ENCODE peak calls at places on chromosomes 13 and 19, in five cellular contexts. One of them, this sample, is unnamed.

GRCh38 chr13:75341025-75341424 is 140.9 kb downstream of the TBC1D4 start:
- DNase-seq in mesothelial cell of epicardium: no peak
- DNase-seq in body of pancreas: no peak
- DNase-seq in BE2C: no peak
- DNase-seq in heart right ventricle: no peak
- DNase-seq in this sample: no peak

GRCh38 chr13:95355491-95355890 is 54.2 kb upstream of the ABCC4 start:
- DNase-seq in body of pancreas: no peak
- DNase-seq in mesothelial cell of epicardium: no peak
- DNase-seq in BE2C: no peak
- DNase-seq in heart right ventricle: no peak
- DNase-seq in this sample: no peak

GRCh38 chr19:19459099-19459498 is 53.6 kb downstream of the GATAD2A start:
- DNase-seq in heart right ventricle: no peak
- DNase-seq in mesothelial cell of epicardium: no peak
- DNase-seq in body of pancreas: no peak
- DNase-seq in BE2C: no peak
- DNase-seq in this sample: no peak

GRCh38 chr13:21039097-21039800 is 22.1 kb downstream of the LATS2 start:
- DNase-seq in BE2C: no peak
- DNase-seq in body of pancreas: no peak
- DNase-seq in heart right ventricle: no peak
- DNase-seq in mesothelial cell of epicardium: no peak
- DNase-seq in this sample: no peak

GRCh38 chr19:1289395-1290244 is 3.9 kb downstream of the EFNA2 start:
- DNase-seq in body of pancreas: no peak
- DNase-seq in heart right ventricle: no peak
- DNase-seq in BE2C: no peak
- DNase-seq in mesothelial cell of epicardium: no peak
- DNase-seq in this sample: peak

GRCh38 chr13:35630551-35631275 is 154.2 kb upstream of the MAB21L1 start:
- DNase-seq in body of pancreas: peak
- DNase-seq in mesothelial cell of epicardium: no peak
- DNase-seq in heart right ventricle: no peak
- DNase-seq in BE2C: peak
- DNase-seq in this sample: peak

GRCh38 chr13:24456396-24456795 is 56.2 kb downstream of the PARP4 start:
- DNase-seq in mesothelial cell of epicardium: no peak
- DNase-seq in BE2C: no peak
- DNase-seq in body of pancreas: no peak
- DNase-seq in heart right ventricle: no peak
- DNase-seq in this sample: no peak

GRCh38 chr13:43114504-43114903 is 91.1 kb downstream of the DNAJC15 start:
- DNase-seq in body of pancreas: no peak
- DNase-seq in heart right ventricle: no peak
- DNase-seq in mesothelial cell of epicardium: no peak
- DNase-seq in BE2C: no peak
- DNase-seq in this sample: no peak

GRCh38 chr19:37654525-37654832 is 786 bp downstream of the ZFP30 start:
- DNase-seq in BE2C: no peak
- DNase-seq in heart right ventricle: no peak
- DNase-seq in body of pancreas: no peak
- DNase-seq in mesothelial cell of epicardium: no peak
- DNase-seq in this sample: no peak

GRCh38 chr13:101523154-101523669 is 70.7 kb downstream of the ITGBL1 start:
- DNase-seq in body of pancreas: no peak
- DNase-seq in mesothelial cell of epicardium: no peak
- DNase-seq in heart right ventricle: no peak
- DNase-seq in BE2C: no peak
- DNase-seq in this sample: no peak

GRCh38 chr19:1154731-1155351 is 19.2 kb downstream of the SBNO2 start:
- DNase-seq in heart right ventricle: peak
- DNase-seq in body of pancreas: peak
- DNase-seq in mesothelial cell of epicardium: no peak
- DNase-seq in BE2C: peak
- DNase-seq in this sample: no peak

GRCh38 chr19:51830263-51830662 is 35.3 kb downstream of the FPR3 start:
- DNase-seq in body of pancreas: peak
- DNase-seq in heart right ventricle: no peak
- DNase-seq in BE2C: no peak
- DNase-seq in mesothelial cell of epicardium: no peak
- DNase-seq in this sample: no peak

GRCh38 chr13:33003458-33004019 is 12.7 kb upstream of the KL start:
- DNase-seq in mesothelial cell of epicardium: no peak
- DNase-seq in heart right ventricle: no peak
- DNase-seq in body of pancreas: no peak
- DNase-seq in BE2C: no peak
- DNase-seq in this sample: no peak

GRCh38 chr13:98782654-98783053 is 30.2 kb upstream of the SLC15A1 start:
- DNase-seq in mesothelial cell of epicardium: no peak
- DNase-seq in BE2C: no peak
- DNase-seq in heart right ventricle: no peak
- DNase-seq in body of pancreas: no peak
- DNase-seq in this sample: no peak

GRCh38 chr13:27174766-27175455 is 3.3 kb upstream of the USP12 start:
- DNase-seq in body of pancreas: no peak
- DNase-seq in heart right ventricle: no peak
- DNase-seq in mesothelial cell of epicardium: no peak
- DNase-seq in BE2C: no peak
- DNase-seq in this sample: no peak

GRCh38 chr19:47324502-47324901 is 7.5 kb upstream of the C5AR2 start:
- DNase-seq in heart right ventricle: no peak
- DNase-seq in BE2C: no peak
- DNase-seq in mesothelial cell of epicardium: no peak
- DNase-seq in body of pancreas: peak
- DNase-seq in this sample: no peak

GRCh38 chr19:10899171-10899653 is 27.9 kb downstream of the CARM1 start:
- DNase-seq in heart right ventricle: peak
- DNase-seq in mesothelial cell of epicardium: no peak
- DNase-seq in body of pancreas: peak
- DNase-seq in BE2C: peak
- DNase-seq in this sample: no peak

GRCh38 chr13:110012102-110012739 is 225.8 kb upstream of the IRS2 start:
- DNase-seq in body of pancreas: peak
- DNase-seq in mesothelial cell of epicardium: no peak
- DNase-seq in heart right ventricle: no peak
- DNase-seq in BE2C: no peak
- DNase-seq in this sample: no peak

GRCh38 chr19:2650515-2650914 is 52.0 kb downstream of the GNG7 start:
- DNase-seq in BE2C: no peak
- DNase-seq in mesothelial cell of epicardium: no peak
- DNase-seq in body of pancreas: no peak
- DNase-seq in heart right ventricle: peak
- DNase-seq in this sample: peak

GRCh38 chr13:47897411-47898050 is 103.5 kb downstream of the SUCLA2 start:
- DNase-seq in body of pancreas: no peak
- DNase-seq in BE2C: no peak
- DNase-seq in heart right ventricle: no peak
- DNase-seq in mesothelial cell of epicardium: no peak
- DNase-seq in this sample: no peak

GRCh38 chr13:49098771-49099512 is 121.2 kb upstream of the MLNR start:
- DNase-seq in body of pancreas: no peak
- DNase-seq in mesothelial cell of epicardium: no peak
- DNase-seq in heart right ventricle: no peak
- DNase-seq in BE2C: no peak
- DNase-seq in this sample: no peak
- TF ChIP-seq CTCF in body of pancreas: peak
- TF ChIP-seq CTCF in mesothelial cell of epicardium: no peak
- TF ChIP-seq CTCF in heart right ventricle: peak
- TF ChIP-seq CTCF in BE2C: peak
- TF ChIP-seq CTCF in this sample: no peak

GRCh38 chr13:91305652-91306051 is 41.8 kb upstream of the MIR17HG start:
- DNase-seq in mesothelial cell of epicardium: no peak
- DNase-seq in heart right ventricle: no peak
- DNase-seq in body of pancreas: no peak
- DNase-seq in BE2C: no peak
- DNase-seq in this sample: no peak
- TF ChIP-seq CTCF in mesothelial cell of epicardium: no peak
- TF ChIP-seq CTCF in heart right ventricle: no peak
- TF ChIP-seq CTCF in body of pancreas: no peak
- TF ChIP-seq CTCF in BE2C: no peak
- TF ChIP-seq CTCF in this sample: no peak

GRCh38 chr19:54469496-54469934 is 3.6 kb downstream of the CDC42EP5 start:
- DNase-seq in mesothelial cell of epicardium: no peak
- DNase-seq in body of pancreas: no peak
- DNase-seq in heart right ventricle: peak
- DNase-seq in BE2C: no peak
- DNase-seq in this sample: no peak
- TF ChIP-seq CTCF in mesothelial cell of epicardium: no peak
- TF ChIP-seq CTCF in body of pancreas: no peak
- TF ChIP-seq CTCF in heart right ventricle: no peak
- TF ChIP-seq CTCF in BE2C: no peak
- TF ChIP-seq CTCF in this sample: no peak

GRCh38 chr19:43774103-43774939 is 6.5 kb downstream of the KCNN4 start:
- DNase-seq in heart right ventricle: peak
- DNase-seq in mesothelial cell of epicardium: peak
- DNase-seq in body of pancreas: peak
- DNase-seq in BE2C: peak
- DNase-seq in this sample: peak
- TF ChIP-seq CTCF in heart right ventricle: peak
- TF ChIP-seq CTCF in mesothelial cell of epicardium: peak
- TF ChIP-seq CTCF in body of pancreas: peak
- TF ChIP-seq CTCF in BE2C: peak
- TF ChIP-seq CTCF in this sample: peak

DNA sequence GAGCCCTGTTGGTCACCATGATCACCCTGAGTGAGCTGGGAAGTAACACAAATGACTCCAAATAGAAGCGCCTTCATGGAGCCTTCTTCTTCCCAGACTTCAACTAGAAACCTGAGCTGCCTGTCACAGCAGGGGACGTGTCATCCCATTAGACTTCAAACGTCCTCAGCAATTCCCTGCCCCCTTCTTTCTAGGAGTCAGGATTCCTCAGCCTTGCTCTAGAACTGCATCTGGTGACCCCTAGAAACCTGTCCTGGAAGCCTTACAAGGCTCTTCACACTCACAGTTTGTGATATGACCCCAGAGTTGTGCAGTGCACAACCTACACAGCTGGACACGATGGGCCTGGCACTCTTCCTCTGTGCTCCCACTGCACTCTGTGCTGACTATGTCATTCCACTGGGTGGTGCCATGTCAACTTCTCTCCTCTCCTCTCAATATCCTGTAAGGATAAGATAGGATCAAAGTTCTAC is 23.6 kb upstream of the TTYH1 start:
- DNase-seq in mesothelial cell of epicardium: no peak
- DNase-seq in body of pancreas: no peak
- DNase-seq in BE2C: no peak
- DNase-seq in heart right ventricle: no peak
- DNase-seq in this sample: no peak
- TF ChIP-seq CTCF in mesothelial cell of epicardium: no peak
- TF ChIP-seq CTCF in body of pancreas: no peak
- TF ChIP-seq CTCF in BE2C: no peak
- TF ChIP-seq CTCF in heart right ventricle: no peak
- TF ChIP-seq CTCF in this sample: no peak

GRCh38 chr13:68261105-68261504 is 1031.0 kb upstream of the PCDH9 start:
- DNase-seq in body of pancreas: no peak
- DNase-seq in BE2C: no peak
- DNase-seq in heart right ventricle: no peak
- DNase-seq in mesothelial cell of epicardium: no peak
- DNase-seq in this sample: no peak
- TF ChIP-seq CTCF in body of pancreas: no peak
- TF ChIP-seq CTCF in BE2C: peak
- TF ChIP-seq CTCF in heart right ventricle: no peak
- TF ChIP-seq CTCF in mesothelial cell of epicardium: no peak
- TF ChIP-seq CTCF in this sample: no peak

GRCh38 chr13:28408235-28408848 is 86.6 kb downstream of the FLT1 start:
- DNase-seq in BE2C: no peak
- DNase-seq in heart right ventricle: peak
- DNase-seq in mesothelial cell of epicardium: no peak
- DNase-seq in body of pancreas: peak
- DNase-seq in this sample: peak
- TF ChIP-seq CTCF in BE2C: no peak
- TF ChIP-seq CTCF in heart right ventricle: peak
- TF ChIP-seq CTCF in mesothelial cell of epicardium: no peak
- TF ChIP-seq CTCF in body of pancreas: no peak
- TF ChIP-seq CTCF in this sample: no peak